ENCODE peak calls at places on chromosomes 13 and 19, in four cellular contexts. One of them, this sample, is unnamed.

GRCh38 chr19:23527797-23528196 is 132.5 kb upstream of the ZNF91 start:
- DNase-seq in SHP77 treated with DMSO at 0.1 percent for 48 hours: no peak
- DNase-seq in HuH-7: no peak
- DNase-seq in small intestine: no peak
- DNase-seq in this sample: no peak

GRCh38 chr13:72808917-72809500 is 27.1 kb downstream of the PIBF1 start:
- DNase-seq in SHP77 treated with DMSO at 0.1 percent for 48 hours: no peak
- DNase-seq in HuH-7: no peak
- DNase-seq in small intestine: peak
- DNase-seq in this sample: no peak

GRCh38 chr13:66114127-66114526 is 1116.0 kb downstream of the PCDH9 start:
- DNase-seq in SHP77 treated with DMSO at 0.1 percent for 48 hours: no peak
- DNase-seq in HuH-7: no peak
- DNase-seq in small intestine: no peak
- DNase-seq in this sample: no peak

GRCh38 chr19:9309974-9310446 is 372 bp upstream of the ZNF699 start:
- DNase-seq in SHP77 treated with DMSO at 0.1 percent for 48 hours: peak
- DNase-seq in HuH-7: peak
- DNase-seq in small intestine: no peak
- DNase-seq in this sample: peak

GRCh38 chr19:19405919-19406877 is 723 bp downstream of the GATAD2A start:
- DNase-seq in SHP77 treated with DMSO at 0.1 percent for 48 hours: no peak
- DNase-seq in HuH-7: peak
- DNase-seq in small intestine: no peak
- DNase-seq in this sample: peak

GRCh38 chr19:33171916-33172359 is 22.2 kb upstream of the LRP3 start:
- DNase-seq in SHP77 treated with DMSO at 0.1 percent for 48 hours: no peak
- DNase-seq in HuH-7: no peak
- DNase-seq in small intestine: no peak
- DNase-seq in this sample: peak

GRCh38 chr19:4633140-4633967 is 6.0 kb upstream of the TNFAIP8L1 start:
- DNase-seq in SHP77 treated with DMSO at 0.1 percent for 48 hours: peak
- DNase-seq in HuH-7: peak
- DNase-seq in small intestine: peak
- DNase-seq in this sample: no peak

GRCh38 chr19:48926909-48927308 is 6.6 kb upstream of the DHDH start:
- DNase-seq in SHP77 treated with DMSO at 0.1 percent for 48 hours: no peak
- DNase-seq in HuH-7: no peak
- DNase-seq in small intestine: peak
- DNase-seq in this sample: no peak

GRCh38 chr13:41554626-41555386 is 97.5 kb downstream of the RGCC start:
- DNase-seq in SHP77 treated with DMSO at 0.1 percent for 48 hours: no peak
- DNase-seq in HuH-7: no peak
- DNase-seq in small intestine: no peak
- DNase-seq in this sample: no peak

GRCh38 chr13:32314271-32314967 is 744 bp downstream of the ZAR1L start:
- DNase-seq in SHP77 treated with DMSO at 0.1 percent for 48 hours: no peak
- DNase-seq in HuH-7: no peak
- DNase-seq in small intestine: no peak
- DNase-seq in this sample: no peak

GRCh38 chr13:48265217-48265815 is 32.3 kb downstream of the ITM2B start:
- DNase-seq in SHP77 treated with DMSO at 0.1 percent for 48 hours: no peak
- DNase-seq in HuH-7: no peak
- DNase-seq in small intestine: no peak
- DNase-seq in this sample: no peak

GRCh38 chr19:4350726-4351125 is 7.4 kb downstream of the MPND start:
- DNase-seq in SHP77 treated with DMSO at 0.1 percent for 48 hours: no peak
- DNase-seq in HuH-7: no peak
- DNase-seq in small intestine: no peak
- DNase-seq in this sample: no peak

GRCh38 chr13:91647361-91647970 is 249.0 kb downstream of the GPC5 start:
- DNase-seq in SHP77 treated with DMSO at 0.1 percent for 48 hours: peak
- DNase-seq in HuH-7: no peak
- DNase-seq in small intestine: peak
- DNase-seq in this sample: no peak

GRCh38 chr13:41053384-41053826 is 7.9 kb upstream of the WBP4 start:
- DNase-seq in SHP77 treated with DMSO at 0.1 percent for 48 hours: no peak
- DNase-seq in HuH-7: no peak
- DNase-seq in small intestine: no peak
- DNase-seq in this sample: no peak

GRCh38 chr19:47444388-47444821 is 25.1 kb upstream of the MEIS3 start:
- DNase-seq in SHP77 treated with DMSO at 0.1 percent for 48 hours: no peak
- DNase-seq in HuH-7: peak
- DNase-seq in small intestine: no peak
- DNase-seq in this sample: peak

GRCh38 chr13:114130708-114131580 is 1.5 kb downstream of the RASA3 start:
- DNase-seq in SHP77 treated with DMSO at 0.1 percent for 48 hours: no peak
- DNase-seq in HuH-7: no peak
- DNase-seq in small intestine: no peak
- DNase-seq in this sample: peak

GRCh38 chr19:10661946-10662345 is 7.8 kb downstream of the ILF3 start:
- DNase-seq in SHP77 treated with DMSO at 0.1 percent for 48 hours: no peak
- DNase-seq in HuH-7: no peak
- DNase-seq in small intestine: no peak
- DNase-seq in this sample: no peak